ENCODE peak calls at places on chromosomes 3 and 15, in nine cellular contexts. B is adrenal gland; A is GM10248; O is AG09309; R is colonic mucosa; S is CD8-positive, alpha-beta T cell; J is coronary artery; F is endothelial cell; N is GM20000. Z is an unnamed sample.

GRCh38 chr3:155745795-155746550 is 1.1 kb upstream of the PLCH1 start:
- DNase-seq in B (no peak), A (no peak), N (no peak), R (peak; percentile 53), F (peak; percentile 54), J (no peak), O (no peak), S (no peak), Z (no peak)

GRCh38 chr3:4738737-4739274 is 240.4 kb upstream of the BHLHE40 start:
- DNase-seq in F (no peak), N (no peak), O (no peak), A (no peak), J (no peak), B (peak; percentile 48), S (no peak), R (no peak), Z (no peak)

GRCh38 chr3:196631655-196632032 is 7.8 kb upstream of the NRROS start:
- DNase-seq in B (no peak), J (no peak), N (no peak), A (no peak), S (peak; percentile 28), R (no peak), O (no peak), F (no peak), Z (no peak)

GRCh38 chr3:14680716-14681115 is 5.8 kb downstream of the C3orf20 start:
- DNase-seq in J (no peak), B (no peak), R (no peak), F (no peak), S (no peak), O (no peak), A (no peak), N (no peak), Z (no peak)

GRCh38 chr3:48563382-48563918 is at the start of gene UCN2:
- DNase-seq in O (no peak), R (no peak), S (no peak), A (no peak), B (no peak), N (no peak), J (no peak), F (no peak), Z (no peak)

GRCh38 chr3:139982404-139982803 is 47.4 kb downstream of the CLSTN2 start:
- DNase-seq in B (no peak), J (no peak), O (no peak), F (no peak), S (no peak), N (no peak), A (no peak), R (no peak), Z (no peak)

GRCh38 chr15:74203914-74204431 is 1.4 kb upstream of the STRA6 start:
- DNase-seq in O (no peak), S (no peak), F (no peak), A (no peak), N (no peak), B (peak; percentile 60), J (peak; percentile 85), R (no peak), Z (no peak)

GRCh38 chr3:99534951-99535704 is 103.3 kb upstream of the COL8A1 start:
- DNase-seq in F (no peak), B (no peak), J (no peak), O (no peak), N (peak; percentile 7), S (no peak), A (no peak), R (no peak), Z (no peak)

GRCh38 chr3:126375835-126376331 is 18.7 kb upstream of the KLF15 start:
- DNase-seq in S (no peak), B (no peak), O (no peak), N (no peak), F (no peak), A (no peak), J (no peak), R (no peak), Z (no peak)

GRCh38 chr3:124529826-124530571 is 200.3 kb upstream of the UMPS start:
- DNase-seq in R (no peak), F (no peak), N (no peak), A (no peak), B (no peak), S (no peak), O (no peak), J (no peak), Z (no peak)

GRCh38 chr15:35929740-35930444 is 383.9 kb upstream of the DPH6 start:
- DNase-seq in S (no peak), B (no peak), R (no peak), F (no peak), A (no peak), J (no peak), O (no peak), N (peak; percentile 12), Z (no peak)

GRCh38 chr3:45751537-45752242 is 44.6 kb downstream of the SLC6A20 start:
- DNase-seq in A (no peak), O (no peak), F (no peak), J (no peak), B (no peak), N (no peak), S (no peak), R (no peak), Z (no peak)

GRCh38 chr3:52227766-52228165 is 2.3 kb upstream of the TLR9 start:
- DNase-seq in B (no peak), S (no peak), O (no peak), F (no peak), R (no peak), N (no peak), J (no peak), A (no peak), Z (no peak)
- TF ChIP-seq CTCF in B (no peak), S (no peak), O (no peak), F (no peak), R (no peak), N (no peak), J (no peak), A (no peak), Z (no peak)

GRCh38 chr3:183188895-183189462 is 26.4 kb upstream of the LAMP3 start:
- DNase-seq in A (peak; percentile 60), J (no peak), R (peak; percentile 43), O (no peak), S (no peak), F (peak; percentile 63), N (peak; percentile 63), B (peak; percentile 70), Z (no peak)
- TF ChIP-seq CTCF in A (peak; percentile 45), J (no peak), R (peak; percentile 21), O (peak; percentile 34), S (no peak), F (peak; percentile 31), N (peak; percentile 50), B (no peak), Z (peak; percentile 64)

GRCh38 chr3:169848741-169849140 is 21.0 kb downstream of the LRRC31 start:
- DNase-seq in A (no peak), R (no peak), N (no peak), B (no peak), S (no peak), F (no peak), J (no peak), O (no peak), Z (no peak)
- TF ChIP-seq CTCF in A (no peak), R (no peak), N (no peak), B (no peak), S (no peak), F (no peak), J (no peak), O (no peak), Z (no peak)

DNA sequence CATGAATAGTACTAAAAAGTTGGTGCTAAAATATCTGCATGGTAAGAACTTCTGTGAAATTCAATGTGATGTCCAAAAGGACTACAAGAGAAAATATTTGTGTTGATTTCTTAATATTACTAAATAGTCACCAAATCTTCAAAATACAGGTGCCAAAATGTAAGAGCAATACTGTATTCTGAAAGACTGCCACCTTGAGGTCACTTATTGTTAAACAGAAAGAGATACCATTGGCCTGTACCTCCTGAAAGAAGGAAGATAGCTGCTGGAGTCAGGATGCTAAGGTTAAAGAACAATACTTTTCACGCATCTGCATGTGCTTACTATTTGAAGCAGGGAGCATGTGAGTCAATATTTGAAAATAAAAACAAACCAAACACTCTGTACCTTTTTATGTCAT is 72.0 kb upstream of the LSAMP start:
- DNase-seq in N (no peak), R (no peak), S (no peak), O (no peak), J (no peak), F (no peak), A (peak; percentile 8), B (no peak), Z (no peak)
- TF ChIP-seq CTCF in N (peak; percentile 5), R (no peak), S (no peak), O (no peak), J (no peak), F (peak; percentile 63), A (peak; percentile 19), B (no peak), Z (peak; percentile 62)

GRCh38 chr3:54837964-54838363 is 89.9 kb downstream of the LRTM1 start:
- DNase-seq in R (no peak), S (no peak), N (no peak), F (no peak), B (no peak), O (no peak), J (no peak), A (no peak), Z (no peak)
- TF ChIP-seq CTCF in R (no peak), S (no peak), N (no peak), F (no peak), B (no peak), O (peak; percentile 34), J (no peak), A (no peak), Z (peak; percentile 29)